ENCODE peak calls at places on chromosomes 11 and 22, in five cellular contexts. W, K, B, R and N are unnamed samples.

GRCh38 chr22:23219787-23220484 is 39.6 kb downstream of the BCR start:
- DNase-seq in W (no peak), K (no peak), B (peak), R (no peak), N (peak)

GRCh38 chr11:34425863-34426262 is 12.9 kb upstream of the CAT start:
- DNase-seq in W (no peak), K (no peak), B (no peak), R (peak), N (peak)

GRCh38 chr22:22666307-22667091 is 22.1 kb downstream of the GGTLC2 start:
- DNase-seq in W (no peak), K (no peak), B (no peak), R (peak), N (peak)

GRCh38 chr11:119726150-119726553 is 2.8 kb downstream of the NECTIN1 start:
- DNase-seq in W (no peak), K (no peak), B (no peak), R (no peak), N (no peak)

GRCh38 chr22:20102203-20102780 is 13.6 kb upstream of the RANBP1 start:
- DNase-seq in W (no peak), K (no peak), B (no peak), R (no peak), N (no peak)

GRCh38 chr11:36622431-36623136 is 24.5 kb upstream of the RAG2 start:
- DNase-seq in W (no peak), K (no peak), B (peak), R (peak), N (peak)

GRCh38 chr11:69425444-69425843 is 56.0 kb upstream of the LINC01488 start:
- DNase-seq in W (no peak), K (no peak), B (no peak), R (no peak), N (peak)

GRCh38 chr11:34214961-34215805 is 109.8 kb downstream of the NAT10 start:
- DNase-seq in W (peak), K (no peak), B (peak), R (peak), N (no peak)

GRCh38 chr11:134380229-134380628 is 31.8 kb downstream of the B3GAT1 start:
- DNase-seq in W (no peak), K (no peak), B (no peak), R (no peak), N (no peak)

GRCh38 chr22:44574581-44575343 is 76.7 kb upstream of the RTL6 start:
- DNase-seq in W (no peak), K (no peak), B (peak), R (peak), N (no peak)

GRCh38 chr11:93623179-93623578 is 38.3 kb upstream of the CEP295 start:
- DNase-seq in W (no peak), K (no peak), B (peak), R (no peak), N (no peak)

GRCh38 chr22:45083659-45084305 is 74.0 kb upstream of the PHF21B start:
- DNase-seq in W (no peak), K (no peak), B (peak), R (peak), N (no peak)

GRCh38 chr11:61654397-61654829 is 25.8 kb upstream of the DAGLA start:
- DNase-seq in W (no peak), K (no peak), B (no peak), R (no peak), N (peak)

GRCh38 chr11:95891423-95892177 is 32.3 kb downstream of the MTMR2 start:
- DNase-seq in W (no peak), K (no peak), B (no peak), R (no peak), N (no peak)

GRCh38 chr11:47399860-47400812 is 8.3 kb upstream of the SLC39A13 start:
- DNase-seq in W (no peak), K (peak), B (no peak), R (no peak), N (no peak)

GRCh38 chr11:20033806-20034205 is 126.5 kb downstream of the DBX1 start:
- DNase-seq in W (no peak), K (no peak), B (no peak), R (no peak), N (no peak)

GRCh38 chr22:46122511-46122971 is 27.8 kb upstream of the PPARA start:
- DNase-seq in W (peak), K (peak), B (peak), R (peak), N (peak)

GRCh38 chr11:70901951-70902521 is 350.3 kb downstream of the SHANK2 start:
- DNase-seq in W (no peak), K (no peak), B (peak), R (no peak), N (no peak)

GRCh38 chr11:132704796-132705375 is 827.4 kb downstream of the OPCML start:
- DNase-seq in W (no peak), K (no peak), B (no peak), R (no peak), N (no peak)

GRCh38 chr11:10540915-10541591 is at the start of gene RNF141:
- DNase-seq in W (peak), K (peak), B (peak), R (peak), N (peak)

GRCh38 chr11:5703741-5704536 is 14.3 kb downstream of the TRIM22 start:
- DNase-seq in W (no peak), K (no peak), B (no peak), R (no peak), N (no peak)

GRCh38 chr22:28980326-28980725 is 81.3 kb downstream of the C22orf31 start:
- DNase-seq in W (no peak), K (no peak), B (no peak), R (peak), N (no peak)

GRCh38 chr11:10818594-10818993 is 9.9 kb upstream of the EIF4G2 start:
- DNase-seq in W (no peak), K (no peak), B (peak), R (no peak), N (no peak)

GRCh38 chr11:59426361-59427067 is at the start of gene OR5A2:
- DNase-seq in W (no peak), K (no peak), B (no peak), R (no peak), N (no peak)